ENCODE peak calls at places on chromosome 22, in four cellular contexts. L is breast epithelium, N is lower lobe of right lung, I is psoas muscle. K is an unnamed sample. For H3K27me3, the result is how much of the 10 kb centered on the place peaks cover.

GRCh38 chr22:27416553-27417427 is 384.8 kb downstream of the MN1 start:
- DNase-seq in N (no peak), I (no peak), L (no peak), K (peak)

GRCh38 chr22:27719033-27719341 is 82.6 kb downstream of the MN1 start:
- DNase-seq in N (no peak), I (no peak), L (no peak), K (no peak)

GRCh38 chr22:31019276-31019930 is 50.3 kb downstream of the TUG1 start:
- DNase-seq in I (no peak), N (no peak), L (no peak), K (no peak)

GRCh38 chr22:19456541-19456940 is 9.0 kb upstream of the C22orf39 start:
- DNase-seq in I (no peak), L (no peak), N (no peak), K (no peak)

GRCh38 chr22:29344137-29344536 is 28.6 kb upstream of the RASL10A start:
- DNase-seq in N (peak), L (peak), I (peak), K (peak)

GRCh38 chr22:50398698-50399648 is 55.8 kb downstream of the PPP6R2 start:
- DNase-seq in I (no peak), N (no peak), L (no peak), K (no peak)

GRCh38 chr22:27531782-27532530 is 269.6 kb downstream of the MN1 start:
- DNase-seq in L (no peak), N (no peak), I (no peak), K (peak)

GRCh38 chr22:23271597-23271908 is 91.2 kb downstream of the BCR start:
- DNase-seq in L (no peak), N (no peak), I (no peak), K (no peak)

GRCh38 chr22:44712962-44713361 is 11.0 kb downstream of the PRR5 start:
- DNase-seq in I (no peak), N (no peak), L (no peak), K (no peak)

GRCh38 chr22:24441406-24442351 is 14.3 kb downstream of the ADORA2A start:
- DNase-seq in L (no peak), I (peak), N (no peak), K (no peak)

GRCh38 chr22:38578505-38578904 is 8.5 kb upstream of the DMC1 start:
- DNase-seq in N (no peak), I (no peak), L (no peak), K (no peak)

GRCh38 chr22:17234144-17234623 is 14.9 kb upstream of the ADA2 start:
- DNase-seq in I (peak), L (no peak), N (peak), K (no peak)

GRCh38 chr22:32806296-32806695 is 4.8 kb downstream of the TIMP3 start:
- DNase-seq in I (no peak), N (no peak), L (no peak), K (no peak)

GRCh38 chr22:38317237-38317994 is at the start of gene CSNK1E:
- DNase-seq in L (peak), N (peak), I (peak), K (no peak)

GRCh38 chr22:47337161-47337621 is 574.7 kb downstream of the TBC1D22A start:
- DNase-seq in N (no peak), L (peak), I (no peak), K (peak)

GRCh38 chr22:27480487-27480886 is 321.1 kb downstream of the MN1 start:
- DNase-seq in I (no peak), L (no peak), N (no peak), K (no peak)

GRCh38 chr22:17871726-17872458 is 97.6 kb upstream of the BID start:
- DNase-seq in I (peak), L (no peak), N (no peak), K (no peak)

GRCh38 chr22:37802310-37803194 is 5.2 kb upstream of the GCAT start:
- DNase-seq in L (peak), I (peak), N (peak), K (no peak)

GRCh38 chr22:24208012-24208749 is 26.9 kb downstream of the SUSD2 start:
- DNase-seq in I (peak), L (peak), N (no peak), K (peak)

GRCh38 chr22:28030442-28030841 is 111.4 kb upstream of the PITPNB start:
- DNase-seq in L (no peak), I (no peak), N (no peak), K (no peak)

GRCh38 chr22:32917577-32918375 is 116.3 kb downstream of the TIMP3 start:
- DNase-seq in I (peak), N (no peak), L (no peak), K (no peak)

GRCh38 chr22:33325232-33326004 is 267.2 kb upstream of the SYN3 start:
- DNase-seq in I (no peak), N (no peak), L (no peak), K (no peak)

GRCh38 chr22:22691055-22691454 is 46.6 kb downstream of the GGTLC2 start:
- DNase-seq in I (no peak), L (no peak), N (no peak), K (no peak)

GRCh38 chr22:47210686-47211085 is 448.2 kb downstream of the TBC1D22A start:
- DNase-seq in L (peak), N (no peak), I (no peak), K (no peak)

GRCh38 chr22:28137036-28137435 is 218.0 kb upstream of the PITPNB start:
- DNase-seq in I (no peak), N (no peak), L (no peak), K (no peak)

GRCh38 chr22:27473533-27473932 is 328.0 kb downstream of the MN1 start:
- DNase-seq in N (no peak), L (no peak), I (no peak), K (no peak)

GRCh38 chr22:35352214-35353111 is 28.4 kb upstream of the HMOX1 start:
- DNase-seq in N (peak), I (peak), L (no peak), K (no peak)

GRCh38 chr22:24983151-24983550 is 30.6 kb downstream of the KIAA1671 start:
- DNase-seq in N (no peak), I (no peak), L (peak), K (no peak)

GRCh38 chr22:26610983-26611382 is 6.8 kb downstream of the CRYBB1 start:
- DNase-seq in L (no peak), N (no peak), I (no peak), K (no peak)

GRCh38 chr22:27666272-27666997 is 135.1 kb downstream of the MN1 start:
- DNase-seq in I (no peak), N (no peak), L (no peak), K (no peak)

GRCh38 chr22:26432619-26433311 is 3.7 kb downstream of the ASPHD2 start:
- DNase-seq in I (no peak), L (no peak), N (no peak), K (no peak)

GRCh38 chr22:24950272-24950902 is 2.1 kb upstream of the KIAA1671 start:
- DNase-seq in I (no peak), L (peak), N (no peak), K (no peak)

GRCh38 chr22:22692707-22693530 is 48.5 kb downstream of the GGTLC2 start:
- DNase-seq in I (no peak), N (no peak), L (no peak), K (no peak)

GRCh38 chr22:47918276-47918928 is 1156.0 kb downstream of the TBC1D22A start:
- DNase-seq in N (no peak), L (no peak), I (no peak), K (no peak)

GRCh38 chr22:24952837-24953293 is 349 bp downstream of the KIAA1671 start:
- DNase-seq in N (peak), L (peak), I (peak), K (no peak)

GRCh38 chr22:34850010-34850409 is 215.9 kb upstream of the ISX start:
- DNase-seq in I (no peak), N (no peak), L (no peak), K (no peak)

GRCh38 chr22:34973016-34973415 is 92.9 kb upstream of the ISX start:
- DNase-seq in I (no peak), N (no peak), L (no peak), K (no peak)

GRCh38 chr22:41910599-41911291 is 4.1 kb downstream of the SHISA8 start:
- DNase-seq in L (no peak), I (peak), N (no peak), K (no peak)
- H3K27me3 ChIP-seq in L (under half), I (under half), N (half or more), K (under half)

GRCh38 chr22:46054878-46055158 is 77.9 kb upstream of the WNT7B start:
- DNase-seq in L (no peak), N (peak), I (peak), K (no peak)
- H3K27me3 ChIP-seq in L (under half), N (under half), I (under half), K (under half)

DNA sequence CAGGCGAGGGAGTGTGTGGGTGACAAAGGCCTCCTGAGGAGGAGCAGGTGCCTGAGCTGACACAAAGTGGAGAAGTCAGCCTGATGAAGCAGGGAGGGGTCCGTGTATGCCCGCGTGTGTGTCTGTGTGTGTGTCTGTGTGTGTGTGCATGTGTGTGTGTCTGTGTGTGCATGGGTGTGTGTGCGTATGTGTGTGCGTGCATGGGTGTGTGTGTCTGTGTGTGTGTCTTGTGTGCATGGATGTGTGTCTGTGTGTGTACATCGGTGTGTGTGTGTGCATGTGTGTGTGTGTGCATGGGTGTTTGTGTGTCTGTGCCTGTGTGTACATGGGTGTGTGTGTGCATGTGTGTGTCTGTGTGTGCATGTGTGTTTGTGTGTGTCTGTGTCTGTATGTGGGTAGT is 65.6 kb upstream of the EIF3D start:
- DNase-seq in I (no peak), N (no peak), L (no peak), K (no peak)
- H3K27me3 ChIP-seq in I (under half), N (under half), L (under half), K (under half)

DNA sequence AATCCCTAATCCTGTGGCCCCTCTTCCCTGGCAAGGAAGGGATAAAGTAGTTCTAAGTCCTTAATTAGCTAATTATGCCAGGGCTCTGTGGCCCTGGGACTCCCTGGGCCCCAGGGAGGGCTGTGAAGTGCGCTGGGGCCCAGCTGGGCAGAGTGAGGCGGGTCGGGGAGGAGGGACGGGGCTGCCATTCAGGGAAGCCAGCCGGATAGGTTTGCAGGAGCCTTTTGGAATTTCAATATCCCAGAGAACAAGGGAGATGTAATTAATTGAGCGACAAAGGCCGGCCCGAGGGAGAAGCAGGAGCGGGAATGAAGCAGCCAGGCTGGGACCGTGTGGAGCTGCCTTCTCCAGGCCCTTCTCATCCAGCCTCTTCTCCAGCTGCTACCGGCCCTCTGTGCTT is 61.3 kb downstream of the CACNA1I start:
- DNase-seq in L (no peak), I (no peak), N (no peak), K (no peak)
- H3K27me3 ChIP-seq in L (under half), I (under half), N (under half), K (under half)

DNA sequence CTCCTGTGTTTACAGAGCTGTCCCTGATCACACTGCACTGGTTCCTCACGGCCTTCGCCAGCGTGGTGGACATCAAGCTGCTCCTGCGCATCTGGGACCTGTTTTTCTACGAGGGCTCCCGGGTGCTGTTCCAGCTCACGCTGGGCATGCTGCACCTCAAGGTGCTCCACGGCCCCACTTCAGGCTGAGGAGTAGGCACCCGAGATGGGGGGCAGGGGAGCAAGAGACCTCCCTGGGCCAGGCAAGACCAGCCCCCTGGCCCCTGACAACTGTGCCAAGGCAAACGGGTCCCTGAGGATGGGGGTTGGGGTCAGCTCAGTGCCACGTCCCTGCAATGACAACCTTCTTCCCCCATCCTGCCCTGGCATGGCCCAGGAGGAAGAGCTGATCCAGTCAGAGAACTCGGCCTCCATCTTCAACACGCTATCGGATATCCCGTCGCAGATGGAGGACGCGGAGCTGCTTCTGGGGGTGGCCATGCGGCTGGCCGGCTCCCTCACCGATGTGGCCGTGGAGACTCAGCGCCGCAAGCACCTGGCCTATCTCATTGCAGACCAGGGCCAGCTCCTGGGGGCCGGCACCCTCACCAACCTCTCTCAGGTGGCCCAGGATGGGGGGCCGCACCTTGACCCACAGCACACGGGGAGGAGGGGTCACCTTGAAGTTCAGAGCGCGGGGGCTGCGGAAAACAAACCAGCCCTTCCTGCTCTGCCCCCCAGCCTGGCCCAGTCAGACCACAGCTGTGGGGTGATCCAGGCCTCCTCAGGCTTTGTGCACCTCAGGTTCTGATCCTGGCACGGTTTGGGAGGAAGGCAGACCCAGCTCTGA is 35.9 kb downstream of the SGSM3 start:
- DNase-seq in L (no peak), I (no peak), N (peak), K (no peak)
- H3K27me3 ChIP-seq in L (under half), I (under half), N (under half), K (under half)

GRCh38 chr22:49218142-49218541 is 609.5 kb downstream of the BRD1 start:
- DNase-seq in N (peak), I (no peak), L (no peak), K (no peak)
- H3K27me3 ChIP-seq in N (under half), I (under half), L (under half), K (under half)

GRCh38 chr22:39707351-39707750 is 136.8 kb downstream of the CACNA1I start:
- DNase-seq in I (no peak), L (no peak), N (no peak), K (no peak)
- H3K27me3 ChIP-seq in I (under half), L (under half), N (under half), K (under half)

GRCh38 chr22:39926175-39927152 is 25.6 kb downstream of the GRAP2 start:
- DNase-seq in N (no peak), I (no peak), L (no peak), K (no peak)
- H3K27me3 ChIP-seq in N (half or more), I (under half), L (under half), K (under half)

GRCh38 chr22:42365942-42366660 is 66.1 kb downstream of the NFAM1 start:
- DNase-seq in L (no peak), N (no peak), I (no peak), K (no peak)
- H3K27me3 ChIP-seq in L (under half), N (under half), I (under half), K (under half)

GRCh38 chr22:48923165-48923875 is 904.4 kb downstream of the BRD1 start:
- DNase-seq in L (no peak), N (no peak), I (no peak), K (no peak)

GRCh38 chr22:48920776-48921241 is 906.9 kb downstream of the BRD1 start:
- DNase-seq in N (no peak), I (no peak), L (no peak), K (no peak)

GRCh38 chr22:48919187-48919590 is 908.5 kb downstream of the BRD1 start:
- DNase-seq in L (no peak), I (no peak), N (no peak), K (no peak)

GRCh38 chr22:48919851-48920589 is 907.7 kb downstream of the BRD1 start:
- DNase-seq in N (no peak), L (no peak), I (no peak), K (no peak)

DNA sequence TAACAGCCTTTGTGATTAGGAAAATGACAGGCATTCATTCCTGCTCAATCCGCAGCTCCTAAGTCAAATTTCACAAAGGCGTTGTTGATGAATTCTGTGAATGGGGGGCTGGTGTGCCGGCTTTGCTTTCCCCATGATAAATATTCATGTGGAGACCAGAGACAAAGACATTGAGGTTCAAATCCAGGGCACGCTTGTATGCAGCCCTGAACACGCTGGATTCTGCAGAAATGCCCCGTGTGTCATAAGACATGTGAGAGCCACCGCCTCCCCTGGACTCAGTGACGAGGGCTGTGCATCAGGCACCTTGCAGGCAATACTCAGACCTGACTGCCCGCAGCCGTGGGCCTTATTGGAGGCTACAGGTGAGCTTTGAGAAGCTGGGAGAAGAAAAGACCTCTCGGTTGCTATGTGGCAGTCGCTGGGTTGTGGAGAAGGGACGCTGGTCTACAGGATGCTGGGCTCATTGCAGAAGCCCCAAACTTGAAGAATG is 906.2 kb downstream of the BRD1 start:
- DNase-seq in N (no peak), L (no peak), I (no peak), K (no peak)
- H3K27me3 ChIP-seq in N (under half), L (under half), I (under half), K (under half)